ENCODE peak calls at places on chromosomes 7 and 10, in nine cellular contexts. M is cardiac fibroblast, D is mesendoderm, G is right lobe of liver, B is tibial nerve, U is cardiac muscle cell, Q is H1, O is astrocyte of the cerebellum, L is left lung. Y is an unnamed sample.

GRCh38 chr10:95610727-95611126 is 45.8 kb downstream of the ALDH18A1 start:
- DNase-seq in M (no peak), D (no peak), G (no peak), B (no peak), U (no peak), Q (no peak), O (no peak), L (no peak), Y (no peak)

GRCh38 chr10:68077026-68077425 is 1.9 kb upstream of the HERC4 start:
- DNase-seq in M (no peak), D (no peak), G (no peak), B (no peak), U (no peak), Q (no peak), O (no peak), L (no peak), Y (no peak)

GRCh38 chr10:129958686-129959543 is 5.2 kb downstream of the EBF3 start:
- DNase-seq in M (peak), D (peak), G (no peak), B (no peak), U (peak), Q (peak), O (no peak), L (no peak), Y (no peak)

GRCh38 chr10:99874341-99875085 is 92.1 kb downstream of the ABCC2 start:
- DNase-seq in M (no peak), D (no peak), G (no peak), B (no peak), U (no peak), Q (no peak), O (no peak), L (no peak), Y (no peak)

GRCh38 chr10:43409385-43410109 is 561 bp upstream of the HNRNPF start:
- DNase-seq in M (peak), D (no peak), G (peak), B (no peak), U (no peak), Q (no peak), O (no peak), L (peak), Y (no peak)

GRCh38 chr10:116170815-116171250 is 102.2 kb downstream of the GFRA1 start:
- DNase-seq in M (peak), D (peak), G (no peak), B (no peak), U (no peak), Q (no peak), O (peak), L (no peak), Y (no peak)

GRCh38 chr7:50981743-50982142 is 199.0 kb upstream of the GRB10 start:
- DNase-seq in M (no peak), D (peak), G (no peak), B (no peak), U (no peak), Q (no peak), O (no peak), L (no peak), Y (no peak)

GRCh38 chr7:108348913-108349312 is 107.3 kb downstream of the NRCAM start:
- DNase-seq in M (peak), D (no peak), G (no peak), B (no peak), U (no peak), Q (no peak), O (peak), L (no peak), Y (no peak)

GRCh38 chr10:119413738-119414611 is 128.5 kb downstream of the RGS10 start:
- DNase-seq in M (peak), D (no peak), G (no peak), B (peak), U (peak), Q (no peak), O (peak), L (no peak), Y (no peak)

GRCh38 chr7:4436936-4437335 is 245.2 kb upstream of the FOXK1 start:
- DNase-seq in M (no peak), D (no peak), G (no peak), B (no peak), U (no peak), Q (no peak), O (no peak), L (no peak), Y (no peak)

GRCh38 chr10:103053659-103054581 is 135.8 kb downstream of the CNNM2 start:
- DNase-seq in M (peak), D (peak), G (peak), B (peak), U (peak), Q (peak), O (peak), L (peak), Y (no peak)

GRCh38 chr7:20959281-20959680 is 172.6 kb upstream of the SP8 start:
- DNase-seq in M (no peak), D (no peak), G (no peak), B (no peak), U (no peak), Q (no peak), O (no peak), L (no peak), Y (peak)

GRCh38 chr7:114310344-114311118 is 104.1 kb upstream of the FOXP2 start:
- DNase-seq in M (no peak), D (no peak), G (no peak), B (no peak), U (no peak), Q (no peak), O (no peak), L (no peak), Y (no peak)

GRCh38 chr10:97898429-97898828 is 48.8 kb downstream of the GOLGA7B start:
- DNase-seq in M (no peak), D (no peak), G (no peak), B (no peak), U (no peak), Q (no peak), O (no peak), L (no peak), Y (no peak)

GRCh38 chr10:127376071-127376470 is 173.0 kb upstream of the NPS start:
- DNase-seq in M (no peak), D (no peak), G (no peak), B (no peak), U (no peak), Q (no peak), O (no peak), L (no peak), Y (no peak)

GRCh38 chr7:29386196-29386765 is 177.4 kb upstream of the PRR15 start:
- DNase-seq in M (no peak), D (no peak), G (no peak), B (no peak), U (no peak), Q (no peak), O (no peak), L (no peak), Y (no peak)

GRCh38 chr10:33353334-33353733 is 18.9 kb upstream of the NRP1 start:
- DNase-seq in M (no peak), D (no peak), G (no peak), B (no peak), U (no peak), Q (no peak), O (no peak), L (no peak), Y (no peak)

GRCh38 chr10:114404171-114405010 is at the start of gene AFAP1L2:
- DNase-seq in M (no peak), D (no peak), G (no peak), B (no peak), U (peak), Q (peak), O (no peak), L (no peak), Y (no peak)

GRCh38 chr10:17506859-17507471 is 52.6 kb upstream of the ST8SIA6 start:
- DNase-seq in M (no peak), D (no peak), G (no peak), B (no peak), U (no peak), Q (no peak), O (no peak), L (no peak), Y (no peak)
- H3K4me3 ChIP-seq in M (no peak), D (no peak), G (no peak), B (no peak), U (no peak), Q (no peak), O (no peak), L (no peak), Y (no peak)

DNA sequence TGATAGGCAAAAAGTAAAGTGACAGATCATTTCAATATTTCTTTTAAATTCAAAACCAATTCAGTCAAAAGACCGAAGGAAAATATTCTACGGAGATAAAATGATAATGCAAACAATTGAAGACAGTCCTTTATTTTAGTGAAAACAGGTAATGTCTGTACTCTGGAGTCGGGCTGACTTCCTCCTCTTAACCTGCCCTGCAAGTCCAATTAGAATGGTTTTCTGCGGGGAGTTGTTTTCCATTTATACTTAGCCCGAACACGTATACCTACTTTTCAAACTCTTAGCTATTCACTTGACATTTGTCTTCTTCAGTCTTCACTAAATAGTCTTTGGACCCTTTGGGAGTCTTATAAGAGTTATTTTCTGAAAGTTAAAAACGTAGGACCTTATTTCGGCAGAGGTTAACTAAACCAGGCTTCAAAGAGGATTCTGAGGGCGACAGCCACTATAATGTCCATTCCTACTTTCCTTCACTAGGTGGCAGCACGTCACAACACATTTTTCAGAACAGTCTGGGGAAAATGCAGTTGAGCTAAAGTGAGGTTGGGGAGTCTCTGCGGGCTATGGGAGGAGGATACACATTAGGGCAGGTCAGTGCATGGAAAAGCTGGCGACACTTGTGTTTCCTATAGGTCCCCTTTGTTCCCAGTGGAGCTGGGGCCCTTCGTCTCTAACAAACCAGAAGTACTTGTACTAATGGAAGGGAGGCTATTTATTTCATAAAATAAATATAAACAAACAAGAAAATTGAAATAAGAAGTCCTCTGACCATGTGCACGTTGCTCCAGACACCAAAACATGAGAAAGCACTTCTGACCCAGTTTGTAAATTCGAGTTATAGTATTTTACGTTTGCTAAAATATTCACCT is 471.9 kb downstream of the KCNMA1 start:
- DNase-seq in M (peak), D (peak), G (no peak), B (peak), U (peak), Q (peak), O (peak), L (no peak), Y (no peak)
- H3K4me3 ChIP-seq in M (no peak), D (no peak), G (no peak), B (no peak), U (no peak), Q (no peak), O (no peak), L (no peak), Y (peak)

DNA sequence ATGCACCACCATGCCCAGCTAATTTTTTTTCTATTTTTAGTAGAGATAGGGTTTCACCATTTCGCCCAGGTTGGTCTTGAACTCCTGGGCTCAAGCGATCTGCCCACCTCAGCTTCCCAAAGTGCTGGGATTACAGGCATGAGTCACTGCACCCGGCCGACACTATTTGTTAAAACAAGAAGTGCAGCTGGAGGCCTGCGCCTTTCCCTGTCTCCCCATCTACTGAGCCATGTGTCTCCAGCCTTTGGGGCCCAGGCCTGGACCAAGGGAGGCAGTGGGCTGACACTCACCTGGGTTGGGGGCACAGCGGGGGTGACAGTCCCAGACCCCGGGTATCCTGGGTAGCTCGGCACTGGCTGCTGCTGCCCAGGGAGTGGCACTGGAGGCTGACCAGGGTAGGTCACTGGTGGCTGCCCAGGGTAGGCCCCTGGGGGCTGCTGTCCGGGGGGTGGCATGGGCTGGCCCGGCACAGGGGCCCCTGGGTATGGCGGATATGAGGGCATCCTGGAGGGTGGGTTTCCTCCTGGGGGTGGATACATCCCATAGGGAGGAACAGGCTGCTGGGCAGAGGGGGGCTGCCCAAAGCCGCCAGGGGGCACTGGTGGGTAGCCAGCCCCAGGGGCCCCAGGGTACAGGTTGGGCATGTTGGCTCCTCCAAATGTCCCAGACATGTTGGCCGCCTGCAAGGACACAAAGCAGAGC is 36.3 kb downstream of the PLAC9 start:
- DNase-seq in M (no peak), D (peak), G (no peak), B (no peak), U (no peak), Q (peak), O (no peak), L (peak), Y (no peak)
- H3K4me3 ChIP-seq in M (no peak), D (no peak), G (no peak), B (no peak), U (no peak), Q (no peak), O (no peak), L (no peak), Y (no peak)

DNA sequence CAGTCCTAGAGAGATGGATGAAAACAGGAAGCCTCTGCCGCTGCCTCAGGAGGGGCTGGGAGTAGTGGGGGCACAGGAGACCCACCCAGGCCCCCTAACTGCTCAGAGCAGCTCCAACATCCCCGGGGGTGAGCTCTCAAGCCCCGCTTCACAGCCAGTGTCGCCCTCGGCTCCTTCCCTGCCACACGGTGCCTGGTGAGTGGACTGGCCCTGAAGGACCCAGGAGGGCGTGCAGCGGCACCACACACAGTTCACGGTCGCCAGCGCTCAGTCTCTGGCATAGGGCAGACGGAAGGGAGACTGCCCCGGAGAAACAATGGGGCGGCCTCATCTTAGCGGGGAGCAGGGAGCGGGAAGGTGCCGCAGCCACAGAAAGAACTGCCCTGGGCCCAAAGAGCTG is 1.3 kb downstream of the CLDN15 start:
- DNase-seq in M (no peak), D (no peak), G (no peak), B (no peak), U (no peak), Q (no peak), O (no peak), L (no peak), Y (no peak)
- H3K4me3 ChIP-seq in M (no peak), D (no peak), G (no peak), B (no peak), U (no peak), Q (no peak), O (no peak), L (no peak), Y (no peak)

DNA sequence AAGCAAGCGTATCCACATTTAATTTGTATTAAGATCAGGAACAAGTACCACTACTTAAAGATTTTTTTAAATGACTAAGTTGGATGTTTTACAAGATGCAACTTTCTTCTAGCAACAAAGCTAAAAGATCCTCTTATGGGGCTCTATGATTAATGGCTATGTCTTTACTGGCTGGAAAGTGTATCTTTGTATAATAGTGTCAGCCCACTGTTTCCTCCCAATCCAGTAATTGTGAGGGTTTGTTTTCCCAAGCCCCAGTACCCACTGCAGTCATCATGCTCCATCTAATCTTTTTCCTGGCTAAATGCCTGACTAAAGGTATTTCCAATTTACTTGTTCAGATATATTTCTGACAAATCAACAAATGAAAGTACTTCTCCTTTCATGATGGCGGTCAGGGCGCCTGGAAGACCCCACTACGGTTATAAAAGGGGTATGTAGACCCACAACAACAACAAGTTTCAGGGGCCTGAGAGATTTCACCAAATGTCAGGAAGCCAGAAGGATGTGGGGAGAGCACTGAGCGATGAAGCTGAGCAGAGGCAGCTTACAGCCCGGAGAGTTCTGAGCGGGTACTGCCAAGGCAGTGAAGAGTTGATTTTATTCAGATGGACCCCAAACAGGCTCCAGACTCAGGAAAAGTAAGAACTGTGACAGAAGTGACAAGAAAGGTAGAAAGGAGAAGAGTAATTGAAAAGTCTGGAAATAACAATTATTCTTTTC is 222.6 kb upstream of the KLF14 start:
- DNase-seq in M (peak), D (no peak), G (no peak), B (no peak), U (no peak), Q (no peak), O (no peak), L (no peak), Y (no peak)
- H3K4me3 ChIP-seq in M (no peak), D (no peak), G (no peak), B (no peak), U (no peak), Q (no peak), O (no peak), L (no peak), Y (no peak)

GRCh38 chr7:28176174-28176573 is 4.4 kb downstream of the JAZF1 start:
- DNase-seq in M (no peak), D (peak), G (no peak), B (no peak), U (no peak), Q (no peak), O (no peak), L (no peak), Y (no peak)
- H3K4me3 ChIP-seq in M (no peak), D (no peak), G (no peak), B (no peak), U (no peak), Q (no peak), O (no peak), L (no peak), Y (no peak)

GRCh38 chr10:133464582-133465031 is 10.9 kb downstream of the SCART1 start:
- DNase-seq in M (no peak), D (no peak), G (peak), B (no peak), U (no peak), Q (no peak), O (no peak), L (no peak), Y (no peak)
- H3K4me3 ChIP-seq in M (no peak), D (no peak), G (no peak), B (no peak), U (no peak), Q (no peak), O (no peak), L (no peak), Y (no peak)

GRCh38 chr10:93063217-93063976 is 2.8 kb downstream of the CYP26C1 start:
- DNase-seq in M (no peak), D (no peak), G (no peak), B (no peak), U (no peak), Q (no peak), O (no peak), L (no peak), Y (no peak)

GRCh38 chr10:93064874-93065660 is 4.5 kb downstream of the CYP26C1 start:
- DNase-seq in M (no peak), D (no peak), G (no peak), B (no peak), U (no peak), Q (no peak), O (no peak), L (no peak), Y (no peak)

GRCh38 chr10:93062499-93063216 is 2.1 kb downstream of the CYP26C1 start:
- DNase-seq in M (peak), D (peak), G (peak), B (no peak), U (peak), Q (peak), O (no peak), L (no peak), Y (no peak)

GRCh38 chr10:93065675-93066543 is 5.3 kb downstream of the CYP26C1 start:
- DNase-seq in M (no peak), D (peak), G (no peak), B (no peak), U (peak), Q (no peak), O (no peak), L (no peak), Y (no peak)

GRCh38 chr10:93063977-93064660 is 3.5 kb downstream of the CYP26C1 start:
- DNase-seq in M (no peak), D (no peak), G (no peak), B (no peak), U (no peak), Q (no peak), O (no peak), L (no peak), Y (no peak)
- H3K4me3 ChIP-seq in M (no peak), D (no peak), G (no peak), B (no peak), U (no peak), Q (no peak), O (no peak), L (no peak), Y (no peak)

GRCh38 chr10:52316500-52316899 is 2.4 kb downstream of the DKK1 start:
- DNase-seq in M (no peak), D (no peak), G (no peak), B (no peak), U (no peak), Q (no peak), O (no peak), L (no peak), Y (no peak)
- H3K4me3 ChIP-seq in M (no peak), D (no peak), G (no peak), B (no peak), U (no peak), Q (no peak), O (no peak), L (peak), Y (no peak)

DNA sequence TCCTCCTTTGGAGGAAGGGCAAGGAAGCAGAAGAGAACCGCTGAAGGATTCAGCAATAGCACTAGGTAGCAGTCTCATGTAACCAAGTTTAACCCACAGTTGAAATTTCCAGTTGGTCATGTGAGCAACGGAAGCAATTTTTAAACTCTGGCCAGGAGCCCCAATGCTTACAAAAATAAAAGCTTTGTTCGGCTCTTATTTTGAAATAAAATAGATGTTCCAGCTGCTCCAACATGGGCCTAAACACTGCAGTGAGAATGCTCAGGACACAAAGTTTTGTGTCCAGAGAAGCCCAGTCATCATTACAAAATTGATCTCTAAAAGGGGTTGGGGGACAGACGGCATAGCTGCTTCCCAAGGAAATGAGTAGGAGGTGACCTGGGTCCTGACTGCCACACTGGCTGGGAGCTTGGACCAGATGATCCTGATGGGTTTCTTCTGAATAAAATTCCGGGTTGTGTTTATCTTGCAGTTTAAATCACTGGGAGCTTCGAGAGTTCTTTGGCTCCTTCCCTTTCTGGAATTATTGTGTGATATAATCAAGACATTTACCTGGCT is 452 bp upstream of the TMEM140 start:
- DNase-seq in M (peak), D (no peak), G (no peak), B (no peak), U (no peak), Q (no peak), O (no peak), L (no peak), Y (no peak)
- H3K4me3 ChIP-seq in M (no peak), D (no peak), G (peak), B (peak), U (no peak), Q (no peak), O (no peak), L (peak), Y (peak)

Y was measured in LNCaP clone FGC.